ENCODE peak calls at places on chromosomes 3 and 15, in five cellular contexts. One of them, this sample, is unnamed.

GRCh38 chr15:46280753-46281521 is 646.1 kb downstream of the SQOR start:
- DNase-seq in transverse colon: no peak
- DNase-seq in effector CD4-positive, alpha-beta T cell: no peak
- DNase-seq in T-helper 9 cell: no peak
- DNase-seq in lower lobe of right lung: no peak
- DNase-seq in this sample: no peak

GRCh38 chr3:153625506-153625905 is 463.5 kb downstream of the RAP2B start:
- DNase-seq in lower lobe of right lung: no peak
- DNase-seq in T-helper 9 cell: no peak
- DNase-seq in effector CD4-positive, alpha-beta T cell: no peak
- DNase-seq in transverse colon: no peak
- DNase-seq in this sample: no peak

GRCh38 chr3:177646749-177647148 is 449.5 kb upstream of the TBL1XR1 start:
- DNase-seq in transverse colon: peak
- DNase-seq in effector CD4-positive, alpha-beta T cell: no peak
- DNase-seq in lower lobe of right lung: no peak
- DNase-seq in T-helper 9 cell: no peak
- DNase-seq in this sample: no peak

GRCh38 chr3:69014022-69014580 is 617 bp upstream of the EOGT start:
- DNase-seq in lower lobe of right lung: no peak
- DNase-seq in effector CD4-positive, alpha-beta T cell: no peak
- DNase-seq in T-helper 9 cell: no peak
- DNase-seq in transverse colon: no peak
- DNase-seq in this sample: no peak

GRCh38 chr3:36149447-36149865 is 230.8 kb upstream of the STAC start:
- DNase-seq in T-helper 9 cell: no peak
- DNase-seq in effector CD4-positive, alpha-beta T cell: no peak
- DNase-seq in transverse colon: no peak
- DNase-seq in lower lobe of right lung: no peak
- DNase-seq in this sample: no peak

GRCh38 chr15:58038426-58039106 is 26.9 kb downstream of the ALDH1A2 start:
- DNase-seq in transverse colon: peak
- DNase-seq in T-helper 9 cell: no peak
- DNase-seq in lower lobe of right lung: no peak
- DNase-seq in effector CD4-positive, alpha-beta T cell: no peak
- DNase-seq in this sample: no peak

GRCh38 chr3:21055015-21055414 is 696.0 kb downstream of the ZNF385D start:
- DNase-seq in effector CD4-positive, alpha-beta T cell: no peak
- DNase-seq in T-helper 9 cell: no peak
- DNase-seq in transverse colon: no peak
- DNase-seq in lower lobe of right lung: no peak
- DNase-seq in this sample: no peak

GRCh38 chr15:48800811-48801460 is 9.9 kb downstream of the CEP152 start:
- DNase-seq in effector CD4-positive, alpha-beta T cell: no peak
- DNase-seq in T-helper 9 cell: no peak
- DNase-seq in transverse colon: no peak
- DNase-seq in lower lobe of right lung: no peak
- DNase-seq in this sample: no peak

GRCh38 chr15:62053439-62054085 is 6.7 kb downstream of the VPS13C start:
- DNase-seq in lower lobe of right lung: no peak
- DNase-seq in T-helper 9 cell: no peak
- DNase-seq in effector CD4-positive, alpha-beta T cell: no peak
- DNase-seq in transverse colon: no peak
- DNase-seq in this sample: no peak

This sample was measured in Right ventricle myocardium inferior.